ENCODE peak calls at places on chromosomes 13 and 19, in eight cellular contexts. F, Q, V, J, U, P, E and B are unnamed samples.
A peak's percentile ranks its signal among the peaks of the same experiment; 100 is the strongest.

GRCh38 chr13:27424246-27425150 is at the start of gene GTF3A:
- DNase-seq in F (peak; percentile 59), Q (peak; percentile 88), V (peak; percentile 83), J (peak; percentile 95), U (peak; percentile 71), P (peak; percentile 92), E (peak; percentile 46), B (peak; percentile 74)

GRCh38 chr19:4416268-4416667 is 13.8 kb downstream of the CHAF1A start:
- DNase-seq in F (no peak), Q (no peak), V (no peak), J (no peak), U (no peak), P (no peak), E (no peak), B (no peak)

GRCh38 chr13:103517066-103517767 is 451.0 kb upstream of the SLC10A2 start:
- DNase-seq in F (no peak), Q (no peak), V (no peak), J (no peak), U (peak; percentile 57), P (no peak), E (no peak), B (no peak)

GRCh38 chr13:50170447-50171037 is 155.3 kb downstream of the KCNRG start:
- DNase-seq in F (no peak), Q (peak; percentile 32), V (peak; percentile 26), J (peak; percentile 35), U (no peak), P (no peak), E (no peak), B (no peak)

GRCh38 chr19:29844891-29845575 is 33.2 kb downstream of the CCNE1 start:
- DNase-seq in F (peak; percentile 82), Q (peak; percentile 81), V (peak; percentile 86), J (peak; percentile 90), U (peak; percentile 59), P (peak; percentile 96), E (peak; percentile 83), B (peak; percentile 88)

GRCh38 chr19:37930416-37930815 is 23.4 kb downstream of the SIPA1L3 start:
- DNase-seq in F (peak; percentile 42), Q (peak; percentile 44), V (no peak), J (peak; percentile 27), U (no peak), P (no peak), E (no peak), B (peak; percentile 60)

GRCh38 chr13:76225815-76226489 is 589.8 kb downstream of the LMO7 start:
- DNase-seq in F (peak; percentile 26), Q (no peak), V (no peak), J (no peak), U (no peak), P (peak; percentile 55), E (no peak), B (peak; percentile 82)

GRCh38 chr13:78621086-78621485 is 17.7 kb upstream of the POU4F1 start:
- DNase-seq in F (no peak), Q (no peak), V (no peak), J (no peak), U (no peak), P (no peak), E (no peak), B (no peak)

GRCh38 chr13:95784161-95784880 is 107.4 kb downstream of the DNAJC3 start:
- DNase-seq in F (peak; percentile 92), Q (peak; percentile 62), V (peak; percentile 22), J (peak; percentile 72), U (no peak), P (no peak), E (no peak), B (peak; percentile 89)

GRCh38 chr13:42970824-42971669 is 21.0 kb downstream of the EPSTI1 start:
- DNase-seq in F (peak; percentile 25), Q (peak; percentile 70), V (peak; percentile 35), J (peak; percentile 66), U (no peak), P (peak; percentile 71), E (no peak), B (peak; percentile 51)

GRCh38 chr19:27744926-27745844 is 1467.8 kb downstream of the UQCRFS1 start:
- DNase-seq in F (peak; percentile 50), Q (no peak), V (no peak), J (no peak), U (no peak), P (no peak), E (no peak), B (peak; percentile 61)

GRCh38 chr13:28470286-28470685 is 24.6 kb downstream of the FLT1 start:
- DNase-seq in F (peak; percentile 10), Q (no peak), V (no peak), J (no peak), U (no peak), P (no peak), E (no peak), B (peak; percentile 34)

GRCh38 chr19:27901078-27901477 is 1311.9 kb downstream of the UQCRFS1 start:
- DNase-seq in F (no peak), Q (no peak), V (no peak), J (no peak), U (no peak), P (no peak), E (no peak), B (no peak)

GRCh38 chr19:8441725-8442544 is 2.8 kb upstream of the HNRNPM start:
- DNase-seq in F (no peak), Q (no peak), V (no peak), J (no peak), U (no peak), P (peak; percentile 33), E (no peak), B (no peak)

GRCh38 chr13:51920786-51921185 is 59.0 kb downstream of the CCDC70 start:
- DNase-seq in F (no peak), Q (no peak), V (no peak), J (no peak), U (no peak), P (no peak), E (no peak), B (no peak)

GRCh38 chr13:20702945-20703784 is at the start of gene IL17D:
- DNase-seq in F (no peak), Q (no peak), V (peak; percentile 7), J (peak; percentile 50), U (no peak), P (peak; percentile 59), E (no peak), B (no peak)

GRCh38 chr19:33370783-33371182 is 2.7 kb upstream of the CEBPG start:
- DNase-seq in F (no peak), Q (no peak), V (peak; percentile 94), J (no peak), U (no peak), P (no peak), E (no peak), B (no peak)

GRCh38 chr13:84418041-84418440 is 535.8 kb upstream of the SLITRK1 start:
- DNase-seq in F (no peak), Q (no peak), V (no peak), J (no peak), U (no peak), P (no peak), E (no peak), B (no peak)

DNA sequence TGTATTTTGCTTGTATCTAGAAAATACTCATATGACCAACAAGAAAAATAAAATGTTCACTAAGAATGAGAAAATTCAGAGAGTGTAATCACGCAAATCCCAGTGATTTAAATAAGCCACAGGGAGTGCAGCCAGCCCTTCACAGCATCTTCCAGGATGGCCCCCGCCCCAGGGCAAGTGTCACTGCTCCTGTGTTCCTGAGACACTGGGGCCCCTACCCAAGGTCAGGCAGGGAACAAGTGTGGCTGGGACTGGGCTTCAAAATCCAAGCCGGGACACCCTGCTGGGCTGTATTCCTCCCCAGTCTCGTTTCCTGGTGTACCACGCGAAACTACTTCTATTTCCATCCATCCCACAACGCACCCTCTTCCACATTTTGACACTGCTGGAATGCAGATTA is 18.1 kb upstream of the CCNP start:
- DNase-seq in F (no peak), Q (no peak), V (no peak), J (no peak), U (no peak), P (no peak), E (no peak), B (no peak)
- H3K79me2 ChIP-seq in F (peaks cover 11% of the 10 kb centered on the region), Q (no peaks in the 10 kb centered on the region), V (peaks cover 34% of the 10 kb centered on the region), J (peaks cover 64% of the 10 kb centered on the region), U (peaks cover 2% of the 10 kb centered on the region), P (no peaks in the 10 kb centered on the region), E (no peaks in the 10 kb centered on the region), B (peaks cover 5% of the 10 kb centered on the region)

DNA sequence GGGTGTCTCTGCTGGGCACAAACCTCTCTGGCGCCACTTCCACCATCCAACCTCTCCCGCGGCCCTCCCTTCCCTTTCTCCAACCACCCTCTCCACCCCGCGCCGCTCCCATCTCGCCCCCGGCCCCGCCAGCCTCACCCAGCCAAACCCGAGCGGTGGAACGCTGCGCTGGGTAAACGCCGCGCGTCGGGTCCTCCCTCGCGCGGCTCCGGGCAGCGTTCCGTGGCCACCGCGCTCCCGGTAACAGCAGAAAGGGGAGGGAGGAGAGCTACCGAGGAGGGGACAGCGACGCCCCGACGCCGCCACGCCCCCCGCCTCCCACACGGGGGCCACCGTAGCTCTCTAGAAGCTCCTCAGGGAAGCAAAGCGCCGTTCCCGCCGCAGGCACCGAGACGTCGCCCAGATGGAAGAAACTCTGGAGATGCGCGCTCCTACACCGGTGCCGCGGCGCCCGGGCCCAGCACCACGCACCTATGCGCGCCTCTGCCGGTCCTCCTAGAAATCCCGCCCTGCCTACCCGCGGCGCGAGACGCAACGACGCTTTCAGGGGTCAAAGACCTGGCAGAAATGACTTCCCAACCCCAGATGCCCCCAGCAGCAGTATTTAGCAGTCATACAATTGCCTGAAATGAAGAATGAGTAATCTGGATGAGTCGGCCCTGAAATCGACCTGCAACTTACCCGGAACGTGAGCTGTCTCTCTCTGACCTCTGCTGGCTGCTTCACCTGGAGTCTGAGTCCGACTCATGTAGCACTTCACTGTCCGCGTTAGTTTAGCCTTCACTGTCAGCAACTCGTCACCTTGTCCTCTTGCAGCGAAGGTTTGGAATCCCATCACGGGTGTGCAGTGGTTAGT is at the start of gene RUBCNL:
- DNase-seq in F (no peak), Q (peak; percentile 63), V (peak; percentile 85), J (peak; percentile 62), U (no peak), P (peak; percentile 84), E (no peak), B (peak; percentile 30)
- H2AFZ ChIP-seq in F (peak within 1 kb of the TSS; percentile 15), Q (peak within 1 kb of the TSS; percentile 87), V (peak within 1 kb of the TSS; percentile 85), J (peak within 1 kb of the TSS; percentile 80), U (peak within 1 kb of the TSS; percentile 78), P (peak within 1 kb of the TSS; percentile 98), E (peak within 1 kb of the TSS; percentile 98), B (no peak within 1 kb of the TSS)

GRCh38 chr13:38191016-38191415 is 158.6 kb upstream of the UFM1 start:
- DNase-seq in F (no peak), Q (no peak), V (no peak), J (no peak), U (no peak), P (no peak), E (no peak), B (no peak)
- H3K79me2 ChIP-seq in F (no peaks in the 10 kb centered on the region), Q (no peaks in the 10 kb centered on the region), V (no peaks in the 10 kb centered on the region), J (no peaks in the 10 kb centered on the region), U (no peaks in the 10 kb centered on the region), P (no peaks in the 10 kb centered on the region), E (no peaks in the 10 kb centered on the region), B (no peaks in the 10 kb centered on the region)

DNA sequence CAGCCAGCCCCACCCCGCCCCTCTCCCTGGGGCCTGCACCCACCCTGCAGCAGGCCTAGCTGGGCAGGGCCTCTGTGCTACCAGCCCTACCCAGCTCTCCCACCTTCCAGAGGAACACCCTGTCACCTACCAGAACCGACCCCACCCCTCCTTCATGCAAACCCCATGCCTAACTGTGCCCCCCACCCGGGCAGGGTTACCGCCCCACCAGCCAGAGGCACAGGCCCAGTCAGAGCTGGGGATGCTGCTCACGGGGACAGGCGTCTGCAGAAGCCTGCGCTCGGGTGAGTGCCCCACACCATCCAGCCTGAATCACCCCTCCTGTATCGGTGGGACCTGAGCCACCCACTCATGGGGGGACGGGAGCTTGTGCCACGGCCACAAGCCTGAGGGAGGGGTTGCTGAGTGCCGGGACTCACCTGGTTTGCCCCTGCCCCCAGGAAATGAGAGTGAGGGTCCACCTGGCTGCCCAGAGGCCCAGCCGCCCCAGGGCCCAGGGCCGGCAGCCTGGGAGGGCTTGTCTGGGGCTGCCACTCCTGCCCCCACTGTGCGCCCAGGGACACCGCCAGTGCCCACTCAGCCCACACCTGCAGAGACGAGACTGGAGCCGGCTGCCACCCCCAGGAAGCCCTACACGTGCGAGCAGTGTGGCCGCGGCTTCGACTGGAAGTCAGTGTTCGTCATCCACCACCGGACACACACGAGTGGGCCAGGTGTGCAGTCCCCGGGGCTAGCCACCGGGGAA is 3.8 kb downstream of the ZNF446 start:
- DNase-seq in F (no peak), Q (no peak), V (no peak), J (no peak), U (no peak), P (no peak), E (no peak), B (no peak)
- H2AFZ ChIP-seq in F (no peak overlapping the region), Q (no peak overlapping the region), V (no peak overlapping the region), J (no peak overlapping the region), U (no peak overlapping the region), P (no peak overlapping the region), E (no peak overlapping the region), B (no peak overlapping the region)